ENCODE peak calls at places on chromosomes 7 and 10, in ten cellular contexts. One of them, this sample, is unnamed.

GRCh38 chr7:96236198-96237039 is 85.5 kb downstream of the SLC25A13 start:
- DNase-seq in CD8-positive, alpha-beta memory T cell: no peak
- DNase-seq in AG04450: peak
- DNase-seq in T-cell: no peak
- DNase-seq in type B pancreatic cell: no peak
- DNase-seq in central memory CD8-positive, alpha-beta T cell: no peak
- DNase-seq in non-pigmented ciliary epithelial cell: peak
- DNase-seq in dorsolateral prefrontal cortex: no peak
- DNase-seq in astrocyte of the hippocampus: peak
- DNase-seq in H1: no peak
- DNase-seq in this sample: peak

GRCh38 chr10:62233494-62234283 is 35.0 kb downstream of the RTKN2 start:
- DNase-seq in AG04450: no peak
- DNase-seq in CD8-positive, alpha-beta memory T cell: no peak
- DNase-seq in dorsolateral prefrontal cortex: no peak
- DNase-seq in astrocyte of the hippocampus: peak
- DNase-seq in T-cell: no peak
- DNase-seq in non-pigmented ciliary epithelial cell: no peak
- DNase-seq in type B pancreatic cell: no peak
- DNase-seq in H1: no peak
- DNase-seq in central memory CD8-positive, alpha-beta T cell: no peak
- DNase-seq in this sample: peak

GRCh38 chr7:84923348-84923747 is 263.5 kb downstream of the SEMA3D start:
- DNase-seq in AG04450: no peak
- DNase-seq in central memory CD8-positive, alpha-beta T cell: no peak
- DNase-seq in H1: no peak
- DNase-seq in dorsolateral prefrontal cortex: no peak
- DNase-seq in T-cell: no peak
- DNase-seq in non-pigmented ciliary epithelial cell: no peak
- DNase-seq in type B pancreatic cell: no peak
- DNase-seq in astrocyte of the hippocampus: no peak
- DNase-seq in CD8-positive, alpha-beta memory T cell: no peak
- DNase-seq in this sample: no peak

GRCh38 chr7:20206104-20206896 is 10.9 kb downstream of the MACC1 start:
- DNase-seq in T-cell: no peak
- DNase-seq in type B pancreatic cell: no peak
- DNase-seq in dorsolateral prefrontal cortex: no peak
- DNase-seq in H1: no peak
- DNase-seq in AG04450: no peak
- DNase-seq in astrocyte of the hippocampus: no peak
- DNase-seq in non-pigmented ciliary epithelial cell: no peak
- DNase-seq in CD8-positive, alpha-beta memory T cell: no peak
- DNase-seq in central memory CD8-positive, alpha-beta T cell: no peak
- DNase-seq in this sample: peak

GRCh38 chr10:51000976-51001375 is 73.3 kb upstream of the PRKG1 start:
- DNase-seq in astrocyte of the hippocampus: no peak
- DNase-seq in dorsolateral prefrontal cortex: no peak
- DNase-seq in central memory CD8-positive, alpha-beta T cell: no peak
- DNase-seq in non-pigmented ciliary epithelial cell: no peak
- DNase-seq in AG04450: no peak
- DNase-seq in type B pancreatic cell: no peak
- DNase-seq in T-cell: no peak
- DNase-seq in H1: no peak
- DNase-seq in CD8-positive, alpha-beta memory T cell: no peak
- DNase-seq in this sample: no peak

GRCh38 chr7:112515989-112516388 is 35.2 kb downstream of the LSMEM1 start:
- DNase-seq in AG04450: no peak
- DNase-seq in type B pancreatic cell: no peak
- DNase-seq in non-pigmented ciliary epithelial cell: no peak
- DNase-seq in CD8-positive, alpha-beta memory T cell: no peak
- DNase-seq in dorsolateral prefrontal cortex: no peak
- DNase-seq in H1: no peak
- DNase-seq in astrocyte of the hippocampus: no peak
- DNase-seq in central memory CD8-positive, alpha-beta T cell: no peak
- DNase-seq in T-cell: no peak
- DNase-seq in this sample: no peak

GRCh38 chr7:79334841-79335240 is 118.6 kb downstream of the MAGI2 start:
- DNase-seq in H1: no peak
- DNase-seq in CD8-positive, alpha-beta memory T cell: no peak
- DNase-seq in non-pigmented ciliary epithelial cell: no peak
- DNase-seq in T-cell: no peak
- DNase-seq in AG04450: no peak
- DNase-seq in astrocyte of the hippocampus: no peak
- DNase-seq in dorsolateral prefrontal cortex: no peak
- DNase-seq in type B pancreatic cell: no peak
- DNase-seq in central memory CD8-positive, alpha-beta T cell: no peak
- DNase-seq in this sample: no peak

GRCh38 chr7:24024689-24025088 is 259.3 kb upstream of the NPY start:
- DNase-seq in dorsolateral prefrontal cortex: no peak
- DNase-seq in astrocyte of the hippocampus: peak
- DNase-seq in H1: no peak
- DNase-seq in T-cell: no peak
- DNase-seq in non-pigmented ciliary epithelial cell: no peak
- DNase-seq in AG04450: no peak
- DNase-seq in CD8-positive, alpha-beta memory T cell: no peak
- DNase-seq in type B pancreatic cell: no peak
- DNase-seq in central memory CD8-positive, alpha-beta T cell: no peak
- DNase-seq in this sample: no peak

GRCh38 chr10:117166420-117167345 is 28.6 kb upstream of the VAX1 start:
- DNase-seq in dorsolateral prefrontal cortex: no peak
- DNase-seq in CD8-positive, alpha-beta memory T cell: no peak
- DNase-seq in T-cell: no peak
- DNase-seq in central memory CD8-positive, alpha-beta T cell: no peak
- DNase-seq in astrocyte of the hippocampus: no peak
- DNase-seq in type B pancreatic cell: no peak
- DNase-seq in AG04450: no peak
- DNase-seq in H1: no peak
- DNase-seq in non-pigmented ciliary epithelial cell: no peak
- DNase-seq in this sample: peak

GRCh38 chr7:150401861-150402631 is 22.9 kb downstream of the ZNF775 start:
- DNase-seq in CD8-positive, alpha-beta memory T cell: no peak
- DNase-seq in astrocyte of the hippocampus: no peak
- DNase-seq in dorsolateral prefrontal cortex: no peak
- DNase-seq in H1: peak
- DNase-seq in type B pancreatic cell: no peak
- DNase-seq in T-cell: no peak
- DNase-seq in central memory CD8-positive, alpha-beta T cell: no peak
- DNase-seq in non-pigmented ciliary epithelial cell: no peak
- DNase-seq in AG04450: no peak
- DNase-seq in this sample: no peak

GRCh38 chr10:42594246-42594650 is 44.1 kb downstream of the ZNF33B start:
- DNase-seq in dorsolateral prefrontal cortex: no peak
- DNase-seq in H1: no peak
- DNase-seq in central memory CD8-positive, alpha-beta T cell: no peak
- DNase-seq in type B pancreatic cell: no peak
- DNase-seq in CD8-positive, alpha-beta memory T cell: no peak
- DNase-seq in T-cell: no peak
- DNase-seq in non-pigmented ciliary epithelial cell: peak
- DNase-seq in AG04450: peak
- DNase-seq in astrocyte of the hippocampus: no peak
- DNase-seq in this sample: no peak

GRCh38 chr7:157865351-157866165 is 528.8 kb downstream of the DNAJB6 start:
- DNase-seq in central memory CD8-positive, alpha-beta T cell: no peak
- DNase-seq in type B pancreatic cell: no peak
- DNase-seq in astrocyte of the hippocampus: no peak
- DNase-seq in H1: no peak
- DNase-seq in CD8-positive, alpha-beta memory T cell: no peak
- DNase-seq in T-cell: no peak
- DNase-seq in non-pigmented ciliary epithelial cell: no peak
- DNase-seq in AG04450: no peak
- DNase-seq in dorsolateral prefrontal cortex: peak
- DNase-seq in this sample: no peak

This sample was measured in renal cortical epithelial cell.